ENCODE peak calls at places on chromosomes 4 and X, in eight cellular contexts. U is pancreas, O is A673, G is PC-3, F is fibroblast of the aortic adventitia, M is body of pancreas, S is neural progenitor cell, J is hepatocyte. T is an unnamed sample.

GRCh38 chrX:80808854-80809493 is 703 bp downstream of the BRWD3 start:
- DNase-seq in F (no peak), J (peak), O (no peak), S (peak), M (peak), G (peak), U (peak), T (peak)

GRCh38 chrX:21944136-21944615 is 3.7 kb downstream of the SMS start:
- DNase-seq in U (no peak), O (no peak), F (peak), M (no peak), G (no peak), J (no peak), S (peak), T (peak)

GRCh38 chrX:47218280-47218919 is at the start of gene CDK16:
- DNase-seq in S (peak), U (peak), O (peak), F (peak), G (peak), J (peak), M (peak), T (peak)

GRCh38 chr4:24537025-24537424 is 47.3 kb downstream of the DHX15 start:
- DNase-seq in M (no peak), U (no peak), O (no peak), S (no peak), G (no peak), F (no peak), J (no peak), T (no peak)

GRCh38 chr4:656651-657337 is 17.3 kb downstream of the ATP5ME start:
- DNase-seq in O (no peak), S (peak), U (no peak), M (no peak), F (no peak), G (no peak), J (no peak), T (no peak)

GRCh38 chr4:112288455-112288854 is 2.8 kb upstream of the TIFA start:
- DNase-seq in G (no peak), S (no peak), F (no peak), M (no peak), J (no peak), O (no peak), U (no peak), T (no peak)

GRCh38 chr4:25308266-25308665 is 4.3 kb upstream of the ZCCHC4 start:
- DNase-seq in S (no peak), U (no peak), M (no peak), J (no peak), F (no peak), G (no peak), O (no peak), T (no peak)

GRCh38 chr4:24937176-24937575 is 24.3 kb upstream of the CCDC149 start:
- DNase-seq in F (no peak), M (no peak), J (no peak), S (no peak), U (no peak), G (no peak), O (no peak), T (no peak)

GRCh38 chrX:12245650-12246645 is 107.7 kb downstream of the FRMPD4 start:
- DNase-seq in F (peak), O (no peak), U (no peak), J (peak), M (no peak), G (peak), S (no peak), T (peak)

GRCh38 chrX:9291666-9292065 is 173.2 kb upstream of the TBL1X start:
- DNase-seq in M (no peak), O (no peak), S (peak), F (no peak), G (no peak), J (peak), U (no peak), T (peak)

GRCh38 chr4:24044610-24045589 is 155.1 kb upstream of the PPARGC1A start:
- DNase-seq in F (no peak), O (no peak), U (no peak), G (no peak), J (no peak), S (no peak), M (no peak), T (no peak)

GRCh38 chr4:22801391-22801790 is 108.7 kb downstream of the GBA3 start:
- DNase-seq in M (no peak), G (no peak), J (no peak), F (no peak), S (no peak), U (no peak), O (no peak), T (no peak)

GRCh38 chr4:5785806-5786680 is 75.0 kb downstream of the EVC start:
- DNase-seq in U (no peak), F (peak), S (no peak), J (peak), G (peak), O (no peak), M (no peak), T (no peak)

GRCh38 chr4:1414831-1415680 is 8.8 kb upstream of the NKX1-1 start:
- DNase-seq in U (peak), O (no peak), M (no peak), J (peak), G (no peak), S (no peak), F (no peak), T (no peak)

GRCh38 chrX:120213438-120214265 is 37.0 kb upstream of the ZBTB33 start:
- DNase-seq in S (peak), F (peak), M (peak), G (peak), J (peak), U (peak), O (peak), T (peak)

GRCh38 chrX:151789179-151789800 is 54.7 kb downstream of the CNGA2 start:
- DNase-seq in O (no peak), M (peak), F (peak), J (no peak), G (peak), U (peak), S (no peak), T (peak)

GRCh38 chr4:6461301-6462165 is 10.9 kb downstream of the PPP2R2C start:
- DNase-seq in S (no peak), O (no peak), G (no peak), U (no peak), J (no peak), F (no peak), M (no peak), T (no peak)

GRCh38 chr4:139438141-139438540 is 15.8 kb upstream of the RAB33B start:
- DNase-seq in U (no peak), M (no peak), O (no peak), G (no peak), S (no peak), J (no peak), F (no peak), T (no peak)

GRCh38 chr4:102868782-102869568 is at the start of gene CISD2:
- DNase-seq in O (peak), U (peak), J (peak), F (peak), S (peak), G (peak), M (peak), T (peak)
- TF ChIP-seq CTCF in O (no peak), U (no peak), J (no peak), F (no peak), S (no peak), G (no peak), M (peak), T (no peak)

GRCh38 chr4:158580064-158580463 is 58.4 kb downstream of the RXFP1 start:
- DNase-seq in U (no peak), S (peak), O (no peak), J (no peak), F (no peak), M (no peak), G (no peak), T (no peak)

GRCh38 chr4:158572608-158573007 is 50.9 kb downstream of the RXFP1 start:
- DNase-seq in M (no peak), J (no peak), S (no peak), G (no peak), O (no peak), F (no peak), U (no peak), T (no peak)

GRCh38 chr4:158581161-158581560 is 59.5 kb downstream of the RXFP1 start:
- DNase-seq in G (no peak), O (no peak), J (no peak), M (no peak), S (no peak), F (peak), U (no peak), T (no peak)

DNA sequence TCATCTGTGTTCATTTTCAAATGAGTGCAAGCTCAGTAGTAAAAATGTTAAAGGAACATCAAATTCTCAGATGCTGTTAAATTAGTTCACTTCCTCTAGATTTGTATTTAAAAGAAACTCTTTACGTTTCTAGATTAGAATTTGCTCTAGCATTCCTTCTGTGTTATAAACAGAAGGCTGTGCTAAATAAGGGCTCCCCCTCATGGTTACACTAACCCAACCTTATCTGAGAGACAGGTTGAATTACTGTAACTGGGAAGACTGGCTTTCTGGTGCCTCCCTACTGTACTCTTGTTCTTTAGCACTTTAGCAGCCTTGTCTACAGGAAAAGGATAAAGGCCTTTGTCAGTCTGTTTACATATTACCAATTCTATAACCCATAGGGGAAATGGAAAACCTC is 56.8 kb downstream of the RXFP1 start:
- DNase-seq in S (no peak), M (no peak), U (no peak), O (peak), J (peak), G (peak), F (peak), T (peak)
- TF ChIP-seq CTCF in S (peak), M (peak), U (no peak), O (peak), J (peak), G (peak), F (peak), T (peak)

DNA sequence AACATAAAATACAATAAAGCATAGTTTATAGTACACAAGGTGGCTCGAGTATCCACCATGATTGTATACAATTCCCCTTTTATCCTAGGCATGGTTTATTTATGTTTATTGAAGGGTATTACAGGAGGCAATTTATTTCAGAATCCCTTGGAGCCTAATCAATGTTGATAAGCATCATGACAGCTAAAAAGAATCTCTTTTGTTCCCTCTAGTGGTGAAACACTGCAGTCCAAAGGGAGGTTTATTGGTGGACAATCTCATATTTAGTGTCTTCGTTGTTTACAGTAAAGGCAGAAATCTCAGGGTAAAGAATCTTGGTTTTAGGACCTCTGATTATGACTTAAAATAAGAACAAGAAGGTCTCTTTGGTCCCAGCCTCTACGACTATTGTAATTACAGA is 1712.5 kb downstream of the C4orf33 start:
- DNase-seq in J (no peak), O (peak), F (peak), M (no peak), S (peak), G (peak), U (no peak), T (peak)
- TF ChIP-seq CTCF in J (peak), O (peak), F (peak), M (peak), S (peak), G (peak), U (no peak), T (peak)

DNA sequence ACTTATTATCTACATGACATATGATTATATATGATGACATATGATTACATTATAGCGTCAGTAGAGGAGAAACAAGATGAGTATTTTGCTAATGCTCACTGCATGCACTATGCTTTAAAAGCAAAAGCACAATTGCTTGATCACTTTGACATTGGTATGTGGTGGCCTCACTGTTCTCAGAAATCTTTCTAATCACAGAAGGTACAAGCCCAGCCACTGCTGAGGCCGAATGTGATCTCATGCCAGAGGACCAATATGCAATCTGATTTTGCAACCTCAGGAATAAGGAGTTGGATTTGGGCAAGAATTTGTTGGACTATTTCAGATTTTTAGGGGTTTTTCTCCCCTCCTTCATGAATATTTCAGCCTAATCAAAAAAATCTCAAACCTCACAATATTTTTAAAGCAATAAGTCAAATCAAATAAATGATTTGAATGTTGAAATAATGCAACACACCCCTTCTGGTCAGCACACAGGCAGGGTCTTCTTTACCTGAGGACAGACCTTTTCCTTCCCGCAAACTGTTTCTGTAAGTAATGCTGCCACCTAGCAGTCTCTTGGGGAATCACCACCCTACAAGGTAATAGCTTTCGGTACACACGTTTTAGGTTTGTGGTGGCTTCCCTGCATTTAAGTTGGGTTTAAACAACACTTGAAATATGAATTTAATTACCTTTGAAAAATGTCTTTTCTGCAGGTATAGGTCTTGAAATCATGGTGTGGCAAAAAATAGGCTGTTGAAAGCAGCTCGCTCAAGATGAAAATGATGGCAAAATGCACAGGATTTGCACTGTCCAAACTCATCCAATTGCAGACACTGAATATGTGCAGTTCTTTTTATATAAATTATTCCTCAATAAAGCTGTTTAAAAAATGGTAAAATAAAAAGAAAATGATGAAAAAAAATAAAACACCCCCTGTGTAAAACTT is 4.8 kb upstream of the CXCL13 start:
- DNase-seq in S (peak), F (peak), M (peak), G (peak), U (no peak), J (peak), O (peak), T (peak)
- TF ChIP-seq CTCF in S (peak), F (peak), M (peak), G (peak), U (peak), J (peak), O (peak), T (peak)

T was measured in cardiac muscle cell.